ENCODE peak calls at places on chromosomes 2 and 18, in five cellular contexts. C, J, L, P and E are unnamed samples.

GRCh38 chr2:37652199-37652640 is 19.2 kb downstream of the CDC42EP3 start:
- DNase-seq in J (no peak), C (peak), L (no peak), P (peak), E (no peak)

GRCh38 chr2:230312638-230313037 is 14.4 kb upstream of the SP140L start:
- DNase-seq in J (no peak), C (no peak), P (peak), L (no peak), E (no peak)

GRCh38 chr2:216911886-216912285 is 52.0 kb upstream of the TNP1 start:
- DNase-seq in P (peak), C (no peak), J (no peak), L (no peak), E (no peak)

GRCh38 chr2:88054300-88055048 is 1.1 kb downstream of the KRCC1 start:
- DNase-seq in L (no peak), C (peak), P (no peak), J (no peak), E (peak)

GRCh38 chr2:113869253-113869652 is 20.6 kb upstream of the ACTR3 start:
- DNase-seq in J (no peak), C (no peak), L (no peak), P (no peak), E (no peak)

GRCh38 chr2:100260712-100261620 is 61.3 kb downstream of the LONRF2 start:
- DNase-seq in L (peak), C (peak), J (peak), P (peak), E (no peak)

GRCh38 chr2:903223-903900 is 47.3 kb upstream of the SNTG2 start:
- DNase-seq in J (no peak), P (peak), C (peak), L (no peak), E (no peak)

GRCh38 chr2:12787891-12788783 is 71.4 kb downstream of the TRIB2 start:
- DNase-seq in P (peak), L (no peak), J (no peak), C (peak), E (no peak)

GRCh38 chr2:31805688-31806087 is 205.1 kb downstream of the MEMO1 start:
- DNase-seq in J (no peak), L (no peak), C (no peak), P (no peak), E (no peak)

GRCh38 chr2:66095820-66096219 is 339.1 kb upstream of the MEIS1 start:
- DNase-seq in J (no peak), P (no peak), L (no peak), C (no peak), E (no peak)

GRCh38 chr18:73992242-73993022 is 155.2 kb downstream of the FBXO15 start:
- DNase-seq in C (no peak), L (no peak), J (no peak), P (no peak), E (no peak)

GRCh38 chr2:113129519-113130078 is 2.2 kb downstream of the IL1RN start:
- DNase-seq in L (no peak), P (no peak), J (no peak), C (no peak), E (no peak)

GRCh38 chr2:70511986-70512729 is 41.5 kb downstream of the TGFA start:
- DNase-seq in L (peak), P (no peak), C (no peak), J (no peak), E (peak)

GRCh38 chr18:76448262-76449109 is 46.6 kb downstream of the ZNF516 start:
- DNase-seq in C (peak), J (no peak), L (no peak), P (no peak), E (no peak)

GRCh38 chr2:70828115-70828514 is 7.5 kb downstream of the CD207 start:
- DNase-seq in P (no peak), C (no peak), L (no peak), J (no peak), E (no peak)

GRCh38 chr2:236642125-236642524 is 72.5 kb downstream of the ACKR3 start:
- DNase-seq in C (peak), L (no peak), J (no peak), P (no peak), E (no peak)

GRCh38 chr2:237601453-237602116 is 11.1 kb upstream of the RAB17 start:
- DNase-seq in L (no peak), J (no peak), P (no peak), C (no peak), E (no peak)

GRCh38 chr2:56687169-56687568 is 503.4 kb downstream of the CCDC85A start:
- DNase-seq in J (no peak), L (no peak), C (peak), P (no peak), E (no peak)

GRCh38 chr2:159744363-159744762 is 32.1 kb downstream of the MARCHF7 start:
- DNase-seq in P (peak), L (no peak), J (no peak), C (peak), E (no peak)

GRCh38 chr18:23939366-23939765 is 75.2 kb upstream of the TTC39C start:
- DNase-seq in C (no peak), J (no peak), P (no peak), L (no peak), E (no peak)

GRCh38 chr2:188788621-188789020 is 185.6 kb upstream of the COL3A1 start:
- DNase-seq in J (no peak), P (peak), L (peak), C (peak), E (no peak)

GRCh38 chr2:216286616-216287231 is 85.6 kb downstream of the MARCHF4 start:
- DNase-seq in P (no peak), L (no peak), J (no peak), C (peak), E (no peak)

GRCh38 chr2:157194097-157194688 is 63.3 kb upstream of the GALNT5 start:
- DNase-seq in L (peak), J (peak), C (peak), P (peak), E (peak)

GRCh38 chr2:33650171-33650570 is 51.1 kb upstream of the FAM98A start:
- DNase-seq in J (no peak), P (no peak), C (no peak), L (no peak), E (no peak)

GRCh38 chr18:2050702-2051201 is 520.6 kb downstream of the METTL4 start:
- DNase-seq in L (no peak), C (no peak), P (no peak), J (no peak), E (no peak)

GRCh38 chr2:33437297-33437696 is 39.2 kb upstream of the RASGRP3 start:
- DNase-seq in C (peak), J (no peak), P (peak), L (no peak), E (no peak)

GRCh38 chr2:135963841-135964240 is 21.6 kb downstream of the DARS1 start:
- DNase-seq in J (no peak), P (no peak), L (no peak), C (peak), E (no peak)

GRCh38 chr2:116747103-116747502 is 1067.4 kb upstream of the DDX18 start:
- DNase-seq in P (no peak), C (no peak), L (no peak), J (no peak), E (no peak)

GRCh38 chr2:144950874-144951560 is 431.1 kb upstream of the ZEB2 start:
- DNase-seq in P (peak), L (no peak), J (no peak), C (peak), E (no peak)

GRCh38 chr2:139177041-139177440 is 396.9 kb upstream of the NXPH2 start:
- DNase-seq in P (no peak), C (no peak), J (no peak), L (no peak), E (no peak)

GRCh38 chr18:73563345-73563744 is 584.3 kb downstream of the FBXO15 start:
- DNase-seq in C (peak), L (no peak), J (no peak), P (peak), E (no peak)

GRCh38 chr2:207216454-207216853 is 50.7 kb upstream of the KLF7 start:
- DNase-seq in P (no peak), C (no peak), J (no peak), L (no peak), E (no peak)

GRCh38 chr2:112472547-112473263 is 9.3 kb upstream of the TTL start:
- DNase-seq in L (no peak), C (no peak), J (no peak), P (no peak), E (no peak)

GRCh38 chr2:32262105-32262504 is 2.6 kb downstream of the NLRC4 start:
- DNase-seq in C (no peak), L (no peak), P (no peak), J (no peak), E (no peak)

GRCh38 chr2:229044581-229044980 is 226.5 kb downstream of the PID1 start:
- DNase-seq in P (peak), L (no peak), J (no peak), C (peak), E (no peak)

GRCh38 chr2:72027426-72028161 is 120.1 kb downstream of the CYP26B1 start:
- DNase-seq in L (no peak), C (no peak), P (peak), J (no peak), E (no peak)